ENCODE peak calls at places on chromosomes 13 and 19, in seven cellular contexts. One of them, this sample, is unnamed.

GRCh38 chr19:934865-935422 is 9.1 kb downstream of the ARID3A start:
- DNase-seq in right atrium auricular region: peak
- DNase-seq in HFF-Myc: peak
- DNase-seq in AG09319: no peak
- DNase-seq in stimulated activated effector memory CD8-positive, alpha-beta T cell treated with anti-CD3 and anti-CD28 coated beads, Interleukin-12 subunit alpha, Interleukin-12 subunit beta, amount 100 ng/mL, for 72 hours: no peak
- DNase-seq in NCI-H1930: no peak
- DNase-seq in activated gamma-delta T cell treated with Interleukin-2 at 50 U/mL for 16 hours: no peak
- DNase-seq in this sample: peak

GRCh38 chr13:48235814-48236135 is 2.8 kb downstream of the ITM2B start:
- DNase-seq in AG09319: no peak
- DNase-seq in stimulated activated effector memory CD8-positive, alpha-beta T cell treated with anti-CD3 and anti-CD28 coated beads, Interleukin-12 subunit alpha, Interleukin-12 subunit beta, amount 100 ng/mL, for 72 hours: no peak
- DNase-seq in activated gamma-delta T cell treated with Interleukin-2 at 50 U/mL for 16 hours: no peak
- DNase-seq in NCI-H1930: no peak
- DNase-seq in right atrium auricular region: no peak
- DNase-seq in HFF-Myc: no peak
- DNase-seq in this sample: no peak

GRCh38 chr13:113053376-113053775 is 52.2 kb upstream of the F7 start:
- DNase-seq in AG09319: no peak
- DNase-seq in right atrium auricular region: no peak
- DNase-seq in NCI-H1930: no peak
- DNase-seq in HFF-Myc: no peak
- DNase-seq in activated gamma-delta T cell treated with Interleukin-2 at 50 U/mL for 16 hours: no peak
- DNase-seq in stimulated activated effector memory CD8-positive, alpha-beta T cell treated with anti-CD3 and anti-CD28 coated beads, Interleukin-12 subunit alpha, Interleukin-12 subunit beta, amount 100 ng/mL, for 72 hours: no peak
- DNase-seq in this sample: no peak

GRCh38 chr19:41911889-41912731 is 16.1 kb downstream of the ERFL start:
- DNase-seq in stimulated activated effector memory CD8-positive, alpha-beta T cell treated with anti-CD3 and anti-CD28 coated beads, Interleukin-12 subunit alpha, Interleukin-12 subunit beta, amount 100 ng/mL, for 72 hours: no peak
- DNase-seq in HFF-Myc: no peak
- DNase-seq in NCI-H1930: no peak
- DNase-seq in right atrium auricular region: no peak
- DNase-seq in AG09319: no peak
- DNase-seq in activated gamma-delta T cell treated with Interleukin-2 at 50 U/mL for 16 hours: no peak
- DNase-seq in this sample: no peak

GRCh38 chr19:38735257-38735686 is 9.0 kb downstream of the CAPN12 start:
- DNase-seq in AG09319: no peak
- DNase-seq in right atrium auricular region: no peak
- DNase-seq in NCI-H1930: no peak
- DNase-seq in activated gamma-delta T cell treated with Interleukin-2 at 50 U/mL for 16 hours: no peak
- DNase-seq in stimulated activated effector memory CD8-positive, alpha-beta T cell treated with anti-CD3 and anti-CD28 coated beads, Interleukin-12 subunit alpha, Interleukin-12 subunit beta, amount 100 ng/mL, for 72 hours: peak
- DNase-seq in HFF-Myc: no peak
- DNase-seq in this sample: no peak

GRCh38 chr19:21765151-21765550 is 2.2 kb downstream of the ZNF100 start:
- DNase-seq in HFF-Myc: no peak
- DNase-seq in NCI-H1930: no peak
- DNase-seq in stimulated activated effector memory CD8-positive, alpha-beta T cell treated with anti-CD3 and anti-CD28 coated beads, Interleukin-12 subunit alpha, Interleukin-12 subunit beta, amount 100 ng/mL, for 72 hours: no peak
- DNase-seq in activated gamma-delta T cell treated with Interleukin-2 at 50 U/mL for 16 hours: no peak
- DNase-seq in right atrium auricular region: no peak
- DNase-seq in AG09319: no peak
- DNase-seq in this sample: no peak

GRCh38 chr19:34323433-34324204 is 41.4 kb upstream of the GPI start:
- DNase-seq in NCI-H1930: no peak
- DNase-seq in activated gamma-delta T cell treated with Interleukin-2 at 50 U/mL for 16 hours: no peak
- DNase-seq in HFF-Myc: no peak
- DNase-seq in stimulated activated effector memory CD8-positive, alpha-beta T cell treated with anti-CD3 and anti-CD28 coated beads, Interleukin-12 subunit alpha, Interleukin-12 subunit beta, amount 100 ng/mL, for 72 hours: no peak
- DNase-seq in right atrium auricular region: no peak
- DNase-seq in AG09319: no peak
- DNase-seq in this sample: no peak

GRCh38 chr13:93476175-93476574 is 249.6 kb downstream of the GPC6 start:
- DNase-seq in stimulated activated effector memory CD8-positive, alpha-beta T cell treated with anti-CD3 and anti-CD28 coated beads, Interleukin-12 subunit alpha, Interleukin-12 subunit beta, amount 100 ng/mL, for 72 hours: no peak
- DNase-seq in HFF-Myc: no peak
- DNase-seq in activated gamma-delta T cell treated with Interleukin-2 at 50 U/mL for 16 hours: no peak
- DNase-seq in NCI-H1930: no peak
- DNase-seq in right atrium auricular region: no peak
- DNase-seq in AG09319: peak
- DNase-seq in this sample: peak

GRCh38 chr13:48775804-48776203 is 122.1 kb downstream of the CYSLTR2 start:
- DNase-seq in NCI-H1930: no peak
- DNase-seq in HFF-Myc: peak
- DNase-seq in stimulated activated effector memory CD8-positive, alpha-beta T cell treated with anti-CD3 and anti-CD28 coated beads, Interleukin-12 subunit alpha, Interleukin-12 subunit beta, amount 100 ng/mL, for 72 hours: no peak
- DNase-seq in AG09319: peak
- DNase-seq in right atrium auricular region: no peak
- DNase-seq in activated gamma-delta T cell treated with Interleukin-2 at 50 U/mL for 16 hours: no peak
- DNase-seq in this sample: peak

GRCh38 chr13:39159393-39159792 is 121.1 kb downstream of the NHLRC3 start:
- DNase-seq in activated gamma-delta T cell treated with Interleukin-2 at 50 U/mL for 16 hours: no peak
- DNase-seq in NCI-H1930: no peak
- DNase-seq in right atrium auricular region: no peak
- DNase-seq in HFF-Myc: no peak
- DNase-seq in stimulated activated effector memory CD8-positive, alpha-beta T cell treated with anti-CD3 and anti-CD28 coated beads, Interleukin-12 subunit alpha, Interleukin-12 subunit beta, amount 100 ng/mL, for 72 hours: no peak
- DNase-seq in AG09319: no peak
- DNase-seq in this sample: no peak

GRCh38 chr13:103133551-103133950 is 67.3 kb upstream of the SLC10A2 start:
- DNase-seq in stimulated activated effector memory CD8-positive, alpha-beta T cell treated with anti-CD3 and anti-CD28 coated beads, Interleukin-12 subunit alpha, Interleukin-12 subunit beta, amount 100 ng/mL, for 72 hours: no peak
- DNase-seq in HFF-Myc: no peak
- DNase-seq in right atrium auricular region: no peak
- DNase-seq in AG09319: no peak
- DNase-seq in activated gamma-delta T cell treated with Interleukin-2 at 50 U/mL for 16 hours: no peak
- DNase-seq in NCI-H1930: no peak
- DNase-seq in this sample: no peak

GRCh38 chr19:41546386-41546789 is 29.6 kb upstream of the CEACAM21 start:
- DNase-seq in activated gamma-delta T cell treated with Interleukin-2 at 50 U/mL for 16 hours: peak
- DNase-seq in HFF-Myc: no peak
- DNase-seq in AG09319: no peak
- DNase-seq in NCI-H1930: no peak
- DNase-seq in right atrium auricular region: no peak
- DNase-seq in stimulated activated effector memory CD8-positive, alpha-beta T cell treated with anti-CD3 and anti-CD28 coated beads, Interleukin-12 subunit alpha, Interleukin-12 subunit beta, amount 100 ng/mL, for 72 hours: no peak
- DNase-seq in this sample: no peak

GRCh38 chr19:31402931-31403330 is 53.7 kb upstream of the TSHZ3 start:
- DNase-seq in right atrium auricular region: no peak
- DNase-seq in AG09319: no peak
- DNase-seq in NCI-H1930: no peak
- DNase-seq in activated gamma-delta T cell treated with Interleukin-2 at 50 U/mL for 16 hours: no peak
- DNase-seq in stimulated activated effector memory CD8-positive, alpha-beta T cell treated with anti-CD3 and anti-CD28 coated beads, Interleukin-12 subunit alpha, Interleukin-12 subunit beta, amount 100 ng/mL, for 72 hours: no peak
- DNase-seq in HFF-Myc: no peak
- DNase-seq in this sample: no peak

This sample was measured in astrocyte of the spinal cord.